ENCODE peak calls at places on chromosomes 6 and 20, in nine cellular contexts. Z, M, N, D, K, C, I, L and H are unnamed samples.

GRCh38 chr20:39810269-39810668 is 848.1 kb downstream of the DHX35 start:
- DNase-seq in Z (no peak), M (no peak), N (no peak), D (no peak), K (no peak), C (no peak), I (no peak), L (no peak), H (no peak)

GRCh38 chr6:169723200-169723909 is 945 bp downstream of the PHF10 start:
- DNase-seq in Z (peak; percentile 61), M (peak; percentile 66), N (peak; percentile 84), D (peak; percentile 92), K (peak; percentile 36), C (peak; percentile 55), I (peak; percentile 85), L (peak; percentile 13), H (peak; percentile 81)

GRCh38 chr6:17877196-17877889 is 110.1 kb downstream of the KIF13A start:
- DNase-seq in Z (no peak), M (peak; percentile 81), N (no peak), D (no peak), K (peak; percentile 62), C (no peak), I (no peak), L (no peak), H (no peak)

GRCh38 chr6:11711994-11712698 is 66.5 kb downstream of the ADTRP start:
- DNase-seq in Z (no peak), M (peak; percentile 34), N (no peak), D (no peak), K (no peak), C (no peak), I (no peak), L (no peak), H (no peak)

GRCh38 chr6:9346923-9347322 is 911.6 kb upstream of the SLC35B3 start:
- DNase-seq in Z (no peak), M (no peak), N (no peak), D (no peak), K (no peak), C (no peak), I (no peak), L (no peak), H (no peak)

GRCh38 chr6:142944126-142945066 is 580 bp downstream of the HIVEP2 start:
- DNase-seq in Z (peak; percentile 67), M (peak; percentile 90), N (peak; percentile 87), D (peak; percentile 95), K (peak; percentile 55), C (peak; percentile 88), I (peak; percentile 55), L (peak; percentile 75), H (peak; percentile 95)

GRCh38 chr6:1524040-1524480 is 85.7 kb upstream of the FOXC1 start:
- DNase-seq in Z (peak; percentile 47), M (peak; percentile 33), N (peak; percentile 84), D (no peak), K (no peak), C (peak; percentile 53), I (peak; percentile 91), L (no peak), H (no peak)

GRCh38 chr20:31489152-31489551 is 14.1 kb downstream of the REM1 start:
- DNase-seq in Z (no peak), M (no peak), N (no peak), D (no peak), K (no peak), C (no peak), I (no peak), L (no peak), H (no peak)

GRCh38 chr20:48025061-48025515 is 239.8 kb upstream of the SULF2 start:
- DNase-seq in Z (no peak), M (peak; percentile 29), N (peak; percentile 81), D (no peak), K (peak; percentile 85), C (peak; percentile 50), I (no peak), L (no peak), H (no peak)
- H3K4me3 ChIP-seq in Z (no peak overlapping the region), M (no peak overlapping the region), N (peak overlapping the region; percentile 14), D (no peak overlapping the region), K (peak overlapping the region; percentile 72), C (no peak overlapping the region), I (no peak overlapping the region), L (no peak overlapping the region), H (no peak overlapping the region)

GRCh38 chr20:18416478-18416877 is 50.4 kb downstream of the DZANK1 start:
- DNase-seq in Z (no peak), M (no peak), N (peak; percentile 37), D (no peak), K (no peak), C (no peak), I (no peak), L (no peak), H (no peak)

GRCh38 chr20:18412202-18412901 is 54.5 kb downstream of the DZANK1 start:
- DNase-seq in Z (no peak), M (no peak), N (no peak), D (no peak), K (no peak), C (no peak), I (no peak), L (no peak), H (no peak)

DNA sequence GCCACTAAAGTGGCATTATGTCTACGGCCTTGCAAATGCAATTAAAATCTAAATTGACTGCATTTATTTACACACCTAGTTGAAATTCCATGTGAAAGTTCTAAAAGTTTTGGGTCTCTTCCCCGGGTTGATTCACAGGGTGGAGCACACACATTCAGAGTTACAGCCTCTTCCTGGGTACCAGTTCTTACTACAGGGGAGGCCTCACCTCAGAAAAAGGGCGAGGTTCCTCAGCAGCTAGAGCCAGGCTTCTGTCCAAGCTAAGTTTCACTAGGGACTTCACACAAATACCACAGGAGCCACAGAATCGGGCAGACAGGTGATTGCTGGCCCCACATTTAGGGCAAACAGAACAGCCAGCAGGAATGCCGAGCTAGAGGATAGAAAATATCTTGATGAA is 52.7 kb downstream of the DZANK1 start:
- DNase-seq in Z (no peak), M (no peak), N (no peak), D (no peak), K (no peak), C (no peak), I (no peak), L (no peak), H (no peak)
- H3K27ac ChIP-seq in Z (no peak overlapping the region), M (no peak overlapping the region), N (no peak overlapping the region), D (no peak overlapping the region), K (no peak overlapping the region), C (no peak overlapping the region), I (no peak overlapping the region), L (no peak overlapping the region), H (no peak overlapping the region)

GRCh38 chr6:68757821-68758220 is 122.7 kb downstream of the ADGRB3 start:
- DNase-seq in Z (no peak), M (no peak), N (no peak), D (no peak), K (no peak), C (no peak), I (no peak), L (no peak), H (no peak)

GRCh38 chr6:68756454-68757375 is 121.6 kb downstream of the ADGRB3 start:
- DNase-seq in Z (no peak), M (no peak), N (no peak), D (no peak), K (no peak), C (no peak), I (no peak), L (no peak), H (no peak)

GRCh38 chr6:68760941-68761676 is 126.0 kb downstream of the ADGRB3 start:
- DNase-seq in Z (no peak), M (no peak), N (no peak), D (no peak), K (no peak), C (no peak), I (no peak), L (no peak), H (no peak)

GRCh38 chr6:68760486-68760885 is 125.4 kb downstream of the ADGRB3 start:
- DNase-seq in Z (no peak), M (no peak), N (no peak), D (no peak), K (no peak), C (no peak), I (no peak), L (no peak), H (no peak)

DNA sequence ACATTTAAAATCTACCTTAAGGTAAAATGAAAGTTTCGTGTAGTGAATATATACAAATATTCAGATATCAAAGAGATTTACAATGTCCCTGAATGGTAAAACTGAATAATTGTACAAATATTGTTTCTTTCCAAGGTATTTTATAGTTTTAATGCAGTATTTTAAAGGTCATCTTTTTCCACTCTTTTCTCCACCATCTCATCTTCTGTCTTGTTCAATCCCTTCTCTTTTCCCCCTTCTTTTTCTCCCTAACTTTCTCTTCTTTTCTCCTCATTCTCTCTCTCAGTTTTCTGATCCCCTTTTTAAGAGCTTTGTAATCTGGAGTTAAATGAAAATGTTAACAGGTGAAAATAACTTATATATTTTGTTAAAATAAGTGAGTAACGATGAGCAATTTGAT is 126.9 kb downstream of the ADGRB3 start:
- DNase-seq in Z (no peak), M (no peak), N (no peak), D (no peak), K (no peak), C (no peak), I (no peak), L (no peak), H (no peak)
- H3K9me3 ChIP-seq in Z (no peaks in the 10 kb centered on the region), M (no peaks in the 10 kb centered on the region), N (no peaks in the 10 kb centered on the region), D (no peaks in the 10 kb centered on the region), K (no peaks in the 10 kb centered on the region), C (no peaks in the 10 kb centered on the region), I (no peaks in the 10 kb centered on the region), L (no peaks in the 10 kb centered on the region), H (no peaks in the 10 kb centered on the region)

GRCh38 chr6:117909638-117910037 is 2.6 kb downstream of the SLC35F1 start:
- DNase-seq in Z (no peak), M (no peak), N (no peak), D (no peak), K (no peak), C (no peak), I (no peak), L (no peak), H (no peak)

GRCh38 chr6:117908246-117909107 is 1.4 kb downstream of the SLC35F1 start:
- DNase-seq in Z (no peak), M (no peak), N (peak; percentile 17), D (no peak), K (no peak), C (no peak), I (no peak), L (no peak), H (no peak)

GRCh38 chr6:117907600-117908245 is 659 bp downstream of the SLC35F1 start:
- DNase-seq in Z (no peak), M (no peak), N (peak; percentile 21), D (no peak), K (no peak), C (no peak), I (no peak), L (no peak), H (no peak)

GRCh38 chr6:117906905-117907599 is at the start of gene SLC35F1:
- DNase-seq in Z (no peak), M (peak; percentile 1), N (peak; percentile 75), D (no peak), K (no peak), C (no peak), I (peak; percentile 21), L (no peak), H (no peak)

DNA sequence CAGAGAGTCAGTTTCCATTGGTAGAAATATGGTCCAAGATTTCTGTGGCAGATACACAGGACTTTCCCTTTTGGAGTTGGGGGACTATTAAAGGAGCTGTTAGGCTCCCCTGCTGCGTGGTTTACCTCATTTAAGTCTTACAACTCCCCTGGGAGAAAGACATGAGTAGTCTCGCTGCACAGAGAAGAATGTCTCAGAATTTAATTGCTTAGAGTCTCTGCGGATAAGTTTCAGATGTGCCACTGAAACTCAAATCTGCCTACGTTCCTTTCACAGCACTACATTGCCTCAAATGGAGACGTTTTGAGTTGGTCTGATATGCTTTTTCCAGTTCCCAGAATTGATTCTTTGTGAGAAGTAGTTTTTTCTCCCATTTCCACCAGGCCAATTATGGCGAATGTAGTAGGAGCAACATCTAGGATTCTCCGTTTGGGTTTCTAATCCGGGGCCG is 585 bp upstream of the SLC35F1 start:
- DNase-seq in Z (no peak), M (no peak), N (no peak), D (no peak), K (no peak), C (no peak), I (no peak), L (no peak), H (no peak)
- H3K4me3 ChIP-seq in Z (peak overlapping the region; percentile 57), M (no peak overlapping the region), N (peak overlapping the region; percentile 64), D (peak overlapping the region; percentile 72), K (no peak overlapping the region), C (peak overlapping the region; percentile 45), I (no peak overlapping the region), L (peak overlapping the region; percentile 70), H (peak overlapping the region; percentile 43)